ENCODE peak calls at places on chromosome 17, in eight cellular contexts. V is IMR-90, D is tibial nerve, Z is esophagus squamous epithelium, K is body of pancreas, H is heart left ventricle, P is uterus, F is right lobe of liver. I is an unnamed sample.

GRCh38 chr17:72826602-72827001 is 265.9 kb downstream of the SLC39A11 start:
- DNase-seq in V (peak), D (no peak), Z (no peak), K (no peak), H (no peak), P (no peak), F (no peak), I (no peak)

GRCh38 chr17:7260151-7260550 is 2.1 kb downstream of the CLDN7 start:
- DNase-seq in V (no peak), D (no peak), Z (no peak), K (no peak), H (no peak), P (no peak), F (no peak), I (no peak)

GRCh38 chr17:8057691-8058114 is 18.8 kb downstream of the ALOX15B start:
- DNase-seq in V (peak), D (peak), Z (no peak), K (peak), H (no peak), P (no peak), F (no peak), I (peak)

GRCh38 chr17:44758414-44759095 is at the start of gene ADAM11:
- DNase-seq in V (no peak), D (no peak), Z (no peak), K (no peak), H (peak), P (no peak), F (no peak), I (no peak)

GRCh38 chr17:65027305-65027704 is 29.2 kb downstream of the GNA13 start:
- DNase-seq in V (peak), D (no peak), Z (no peak), K (no peak), H (no peak), P (no peak), F (no peak), I (no peak)

GRCh38 chr17:146983-147761 is 9.8 kb downstream of the SCGB1C2 start:
- DNase-seq in V (no peak), D (peak), Z (no peak), K (no peak), H (no peak), P (peak), F (peak), I (no peak)

GRCh38 chr17:78559749-78560368 is 17.3 kb downstream of the DNAH17 start:
- DNase-seq in V (no peak), D (no peak), Z (no peak), K (peak), H (no peak), P (no peak), F (no peak), I (no peak)

GRCh38 chr17:77541995-77542394 is 401.2 kb downstream of the SEC14L1 start:
- DNase-seq in V (no peak), D (no peak), Z (no peak), K (no peak), H (peak), P (no peak), F (no peak), I (no peak)

GRCh38 chr17:31842416-31843381 is 16.3 kb downstream of the COPRS start:
- DNase-seq in V (peak), D (peak), Z (no peak), K (peak), H (peak), P (peak), F (peak), I (peak)

GRCh38 chr17:19718613-19719364 is 2.4 kb upstream of the SLC47A2 start:
- DNase-seq in V (no peak), D (no peak), Z (no peak), K (peak), H (no peak), P (no peak), F (peak), I (no peak)

GRCh38 chr17:32192379-32192778 is 50.1 kb downstream of the RHOT1 start:
- DNase-seq in V (peak), D (no peak), Z (no peak), K (no peak), H (no peak), P (no peak), F (no peak), I (no peak)

GRCh38 chr17:41404024-41404651 is 6.7 kb upstream of the KRT31 start:
- DNase-seq in V (peak), D (no peak), Z (no peak), K (no peak), H (peak), P (no peak), F (no peak), I (no peak)

DNA sequence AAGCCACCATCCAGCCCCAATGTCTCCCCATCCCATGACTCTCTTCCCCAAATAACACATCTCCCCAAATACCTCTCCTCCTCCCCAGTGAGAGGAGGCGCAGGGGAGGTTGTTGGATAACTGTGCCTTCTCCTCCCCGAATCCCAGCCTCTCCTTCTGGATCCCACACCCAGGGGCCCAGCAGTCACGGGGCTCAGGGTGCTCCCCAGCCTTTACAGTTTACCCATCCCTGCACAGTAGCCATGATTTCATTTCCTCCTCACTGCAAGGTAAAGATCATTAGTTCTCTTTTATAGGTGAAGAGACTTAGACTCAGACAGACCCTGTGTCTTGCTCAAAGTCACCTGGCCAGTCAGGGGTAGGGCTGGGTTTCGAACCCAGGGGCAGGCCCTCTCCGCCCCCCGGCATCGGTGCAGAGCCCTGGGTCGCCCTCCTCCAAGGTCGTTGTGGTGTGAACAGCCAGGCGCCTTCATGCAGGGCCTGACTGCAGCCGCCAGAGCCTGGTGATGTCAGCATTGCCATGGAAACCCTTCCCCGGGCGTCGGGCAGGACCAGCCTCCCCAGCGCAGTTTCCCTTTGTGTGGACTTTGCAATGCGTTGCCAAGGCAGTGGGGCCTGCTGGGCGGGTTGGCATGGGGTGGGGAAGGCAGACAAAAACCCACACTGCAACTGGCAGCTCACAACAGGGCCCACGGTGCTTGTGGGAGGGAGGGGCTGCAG is 53.3 kb upstream of the TOB1 start:
- DNase-seq in V (peak), D (peak), Z (peak), K (peak), H (peak), P (peak), F (peak), I (peak)
- TF ChIP-seq POLR2A in V (no peak), D (peak), Z (no peak), K (peak), H (no peak), P (no peak), F (peak), I (no peak)

DNA sequence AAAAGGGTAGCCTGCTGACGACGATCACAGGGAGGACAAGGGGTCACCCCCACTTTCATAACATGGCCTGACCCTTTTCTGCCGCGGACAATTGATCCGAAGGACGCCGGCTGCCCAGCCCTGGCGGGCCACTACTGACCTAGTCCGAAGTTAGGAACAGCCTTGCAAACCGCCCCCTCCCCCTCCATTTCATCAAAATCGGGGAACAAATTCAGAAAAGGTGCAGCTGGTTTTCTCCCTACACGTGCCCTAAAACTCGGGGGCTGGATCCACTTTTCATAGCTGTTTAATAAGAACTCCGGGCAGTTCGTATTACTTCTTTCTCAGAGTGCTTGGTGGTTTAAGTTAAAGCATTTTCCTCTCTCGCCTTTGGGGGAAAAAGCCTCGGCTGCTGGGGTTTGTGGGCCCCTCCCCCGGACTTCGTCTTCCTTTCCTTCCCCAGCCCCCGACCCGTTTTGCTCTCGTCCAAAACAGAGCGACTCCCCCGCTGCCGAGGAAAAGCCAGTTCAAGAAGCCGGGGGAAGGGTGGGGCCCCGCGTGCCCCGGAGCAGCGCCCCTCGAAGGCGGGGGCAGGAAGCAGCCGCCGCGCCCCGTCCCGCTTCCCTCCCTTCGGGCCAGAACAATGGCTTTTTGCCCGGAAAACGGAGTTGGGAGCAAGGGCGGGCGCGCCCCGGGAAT is 643 bp upstream of the CBX2 start:
- DNase-seq in V (peak), D (no peak), Z (no peak), K (peak), H (peak), P (peak), F (peak), I (peak)
- TF ChIP-seq CTCF in V (peak), D (peak), Z (no peak), K (no peak), H (no peak), P (no peak), F (no peak), I (no peak)

GRCh38 chr17:79811888-79812205 is 15.0 kb upstream of the CBX8 start:
- DNase-seq in V (no peak), D (no peak), Z (no peak), K (no peak), H (no peak), P (no peak), F (no peak), I (no peak)
- H3K4me3 ChIP-seq in V (no peak), D (no peak), Z (no peak), K (no peak), H (peak), P (no peak), F (no peak), I (no peak)

GRCh38 chr17:28726912-28727726 is 1.1 kb upstream of the TLCD1 start:
- DNase-seq in V (peak), D (peak), Z (no peak), K (peak), H (peak), P (peak), F (peak), I (peak)

GRCh38 chr17:28726396-28726911 is 421 bp upstream of the TLCD1 start:
- DNase-seq in V (peak), D (no peak), Z (peak), K (peak), H (peak), P (peak), F (no peak), I (peak)

GRCh38 chr17:28728364-28729200 is at the start of gene NEK8:
- DNase-seq in V (peak), D (peak), Z (peak), K (peak), H (peak), P (peak), F (peak), I (peak)

GRCh38 chr17:28725660-28726395 is at the start of gene TLCD1:
- DNase-seq in V (peak), D (no peak), Z (no peak), K (peak), H (peak), P (no peak), F (peak), I (peak)

DNA sequence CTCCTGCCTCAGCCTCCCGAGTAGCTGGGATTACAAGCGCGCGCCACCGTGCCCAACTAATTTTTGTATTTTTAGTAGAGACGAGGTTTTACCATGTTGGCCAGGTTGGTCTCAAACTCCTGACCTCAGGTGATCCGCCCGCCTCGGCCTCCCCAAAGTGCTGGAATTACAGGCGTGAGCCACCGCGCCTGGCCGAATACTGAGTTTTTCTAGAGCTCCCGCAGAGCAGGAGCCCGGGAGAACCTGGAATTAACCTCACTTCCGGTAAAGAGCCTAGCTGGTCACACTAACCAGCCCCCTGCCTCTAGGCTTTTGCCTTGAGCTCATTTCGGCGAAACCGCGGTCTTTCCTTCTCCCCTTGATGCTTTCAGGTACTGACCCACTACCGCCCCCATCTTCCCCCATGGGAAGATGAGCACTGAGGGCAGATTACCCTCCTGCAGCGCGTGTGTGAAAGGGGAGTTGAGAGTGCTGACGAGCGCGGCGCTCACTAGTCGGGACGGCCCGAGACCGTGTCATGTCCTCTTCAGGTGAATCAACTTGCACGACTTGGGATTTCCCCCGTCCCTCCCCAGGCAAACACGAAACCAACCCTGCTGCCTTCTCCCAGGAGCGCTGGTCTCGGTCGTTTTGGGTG is 743 bp upstream of the NEK8 start:
- DNase-seq in V (peak), D (no peak), Z (no peak), K (peak), H (peak), P (peak), F (peak), I (peak)
- TF ChIP-seq POLR2A in V (no peak), D (no peak), Z (no peak), K (no peak), H (no peak), P (no peak), F (no peak), I (no peak)

DNA sequence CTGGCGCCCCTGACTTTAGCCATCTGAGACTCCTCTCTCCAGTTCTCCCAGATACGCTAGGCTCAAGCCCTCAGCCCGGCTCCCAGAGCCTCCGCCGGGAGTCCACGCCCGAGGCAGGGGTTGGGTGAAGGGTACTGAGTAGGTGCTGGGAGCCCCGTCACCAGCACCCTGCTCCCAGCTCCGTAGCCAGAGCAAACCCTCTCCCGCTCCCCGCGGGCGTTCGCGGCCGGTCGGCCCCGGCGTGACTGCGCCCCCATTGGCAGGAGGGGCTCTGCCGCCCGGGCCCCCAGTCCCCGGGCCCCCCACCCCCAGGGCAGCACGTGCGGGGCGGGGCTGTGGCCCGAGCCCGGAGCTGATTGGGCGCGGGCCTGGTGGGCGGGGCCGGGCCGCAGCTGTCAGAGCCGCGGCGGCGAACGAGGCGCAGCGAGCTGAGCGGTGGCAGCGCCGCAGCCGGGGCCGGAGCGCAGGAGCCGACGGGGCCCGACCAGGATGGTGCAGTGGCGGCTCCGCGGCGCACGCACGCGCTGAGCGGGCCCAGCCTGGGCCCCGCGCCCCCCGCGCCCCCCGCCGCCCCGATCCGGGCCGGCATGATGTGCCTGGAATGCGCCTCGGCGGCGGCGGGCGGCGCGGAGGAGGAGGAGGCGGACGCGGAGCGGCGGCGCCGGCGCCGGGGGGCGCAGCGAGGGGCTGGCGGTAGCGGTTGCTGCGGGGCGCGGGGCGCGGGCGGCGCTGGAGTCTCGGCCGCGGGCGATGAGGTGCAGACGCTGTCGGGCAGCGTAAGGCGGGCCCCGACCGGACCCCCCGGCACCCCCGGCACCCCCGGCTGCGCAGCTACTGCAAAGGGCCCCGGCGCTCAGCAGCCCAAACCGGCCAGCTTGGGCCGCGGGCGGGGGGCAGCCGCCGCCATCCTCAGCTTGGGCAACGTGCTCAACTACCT is at the start of gene SPNS2:
- DNase-seq in V (peak), D (no peak), Z (no peak), K (peak), H (peak), P (peak), F (peak), I (no peak)
- TF ChIP-seq CTCF in V (no peak), D (no peak), Z (no peak), K (no peak), H (no peak), P (no peak), F (no peak), I (no peak)

I was measured in lower leg skin.